ENCODE peak calls at places on chromosomes 2 and 18, in four cellular contexts. W, E, J and P are unnamed samples.

GRCh38 chr2:101931402-101931801 is 60.4 kb upstream of the IL1R2 start:
- DNase-seq in W (no peak), E (no peak), J (no peak), P (no peak)

GRCh38 chr2:165283342-165283741 is 44.1 kb downstream of the SCN2A start:
- DNase-seq in W (no peak), E (no peak), J (no peak), P (no peak)

GRCh38 chr2:112085382-112085730 is 30.3 kb downstream of the TMEM87B start:
- DNase-seq in W (no peak), E (no peak), J (no peak), P (no peak)

GRCh38 chr2:109173311-109174171 is 44.5 kb downstream of the SH3RF3 start:
- DNase-seq in W (no peak), E (no peak), J (no peak), P (peak)

GRCh38 chr2:239208470-239209180 is 192.2 kb downstream of the HDAC4 start:
- DNase-seq in W (peak), E (no peak), J (no peak), P (no peak)

GRCh38 chr2:207515671-207516070 is 14.1 kb upstream of the CREB1 start:
- DNase-seq in W (no peak), E (no peak), J (no peak), P (no peak)

GRCh38 chr2:99420751-99421299 is 69.0 kb downstream of the REV1 start:
- DNase-seq in W (no peak), E (no peak), J (no peak), P (no peak)

GRCh38 chr2:52658598-52658997 is 1109.0 kb upstream of the CHAC2 start:
- DNase-seq in W (no peak), E (peak), J (no peak), P (no peak)

GRCh38 chr2:26606847-26607190 is 34.3 kb downstream of the CIB4 start:
- DNase-seq in W (no peak), E (peak), J (no peak), P (no peak)

GRCh38 chr2:10584843-10585475 is 104.8 kb downstream of the NOL10 start:
- DNase-seq in W (peak), E (no peak), J (no peak), P (peak)

GRCh38 chr18:59123588-59124369 is 15.9 kb upstream of the SEC11C start:
- DNase-seq in W (no peak), E (no peak), J (no peak), P (no peak)
- H3K9ac ChIP-seq in W (no peak), E (no peak), J (no peak), P (no peak)

DNA sequence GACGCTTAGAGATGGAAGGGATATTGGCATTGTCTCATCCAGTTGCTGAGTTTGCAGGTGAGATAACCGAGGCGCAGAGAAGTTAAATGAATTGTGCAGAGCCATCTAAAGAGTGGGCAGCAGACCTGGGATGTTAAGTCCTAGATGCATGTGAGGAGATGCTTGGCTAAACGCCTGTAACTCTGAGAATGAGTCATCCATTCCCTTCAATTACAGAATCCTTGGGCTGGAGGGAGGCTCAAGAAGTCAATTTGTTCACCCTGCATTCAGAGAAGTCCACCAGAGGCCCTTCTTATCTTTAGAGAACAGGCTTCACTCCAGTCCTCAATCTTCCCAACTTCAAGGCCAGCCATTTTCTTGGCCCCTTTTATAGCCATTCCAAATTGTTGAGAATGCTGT is 1.6 kb downstream of the EHD3 start:
- DNase-seq in W (no peak), E (no peak), J (peak), P (no peak)
- TF ChIP-seq ZNF274 in W (no peak), E (no peak), J (no peak), P (no peak)

GRCh38 chr18:21293479-21293878 is 51.4 kb downstream of the GREB1L start:
- DNase-seq in W (no peak), E (no peak), J (no peak), P (no peak)

GRCh38 chr18:21291106-21291505 is 49.1 kb downstream of the GREB1L start:
- DNase-seq in W (no peak), E (no peak), J (no peak), P (no peak)

GRCh38 chr18:21298351-21298750 is 56.3 kb downstream of the GREB1L start:
- DNase-seq in W (no peak), E (no peak), J (no peak), P (no peak)

GRCh38 chr18:21296045-21296444 is 54.0 kb downstream of the GREB1L start:
- DNase-seq in W (no peak), E (no peak), J (no peak), P (no peak)

DNA sequence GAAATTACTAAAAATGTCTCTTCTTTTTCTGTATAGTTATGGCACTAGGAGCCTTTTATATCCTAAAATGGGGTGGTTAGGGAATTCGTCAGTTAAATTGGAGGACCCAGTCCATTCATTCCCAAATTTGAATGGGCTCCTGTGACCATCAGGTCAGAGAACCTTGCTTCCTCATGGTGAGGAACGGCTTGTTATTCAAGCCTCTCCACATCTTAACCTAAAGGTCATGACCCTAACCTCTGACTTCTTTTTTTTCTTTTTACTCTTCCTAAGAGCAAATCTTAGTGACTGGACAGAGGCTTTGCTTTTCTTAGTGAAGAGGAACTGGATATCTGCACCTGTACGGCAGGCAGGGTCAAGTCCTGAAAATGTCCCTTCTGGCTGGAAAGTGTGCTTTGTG is 53.1 kb downstream of the GREB1L start:
- DNase-seq in W (no peak), E (no peak), J (no peak), P (no peak)
- H3K9ac ChIP-seq in W (no peak), E (no peak), J (no peak), P (no peak)

DNA sequence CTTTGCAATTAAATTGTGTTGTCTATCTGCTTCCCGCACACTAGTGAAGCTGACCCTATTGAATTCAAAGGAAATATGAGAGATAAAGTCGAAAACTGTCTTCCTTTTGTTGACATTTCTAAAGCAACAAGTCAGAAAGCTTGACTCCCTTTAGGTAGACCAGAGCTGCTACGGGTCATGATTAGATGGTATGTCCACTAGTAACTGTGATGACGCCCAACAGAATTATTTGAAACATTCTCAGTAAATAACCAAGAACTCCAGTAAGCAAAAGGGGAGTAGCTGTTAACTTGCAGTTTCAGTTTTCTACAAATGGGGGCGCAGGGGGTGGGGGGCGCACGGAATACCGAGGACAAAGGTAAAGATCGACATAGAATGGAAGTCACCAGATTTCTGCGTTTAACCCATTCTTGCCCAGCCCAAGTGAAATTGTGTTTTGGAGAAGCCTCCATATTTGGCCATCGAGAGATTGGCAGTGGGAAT is 56.4 kb downstream of the CRIM1 start:
- DNase-seq in W (no peak), E (no peak), J (peak), P (no peak)
- TF ChIP-seq ZNF274 in W (no peak), E (no peak), J (no peak), P (no peak)

GRCh38 chr18:12361770-12362378 is 15.2 kb downstream of the AFG3L2 start:
- DNase-seq in W (no peak), E (no peak), J (no peak), P (no peak)
- H3K9ac ChIP-seq in W (no peak), E (no peak), J (no peak), P (no peak)

GRCh38 chr18:44061438-44061837 is 619.2 kb upstream of the SETBP1 start:
- DNase-seq in W (no peak), E (no peak), J (no peak), P (no peak)

GRCh38 chr18:44062345-44062744 is 618.3 kb upstream of the SETBP1 start:
- DNase-seq in W (no peak), E (no peak), J (no peak), P (no peak)

GRCh38 chr18:44066541-44066940 is 614.1 kb upstream of the SETBP1 start:
- DNase-seq in W (no peak), E (no peak), J (no peak), P (no peak)

DNA sequence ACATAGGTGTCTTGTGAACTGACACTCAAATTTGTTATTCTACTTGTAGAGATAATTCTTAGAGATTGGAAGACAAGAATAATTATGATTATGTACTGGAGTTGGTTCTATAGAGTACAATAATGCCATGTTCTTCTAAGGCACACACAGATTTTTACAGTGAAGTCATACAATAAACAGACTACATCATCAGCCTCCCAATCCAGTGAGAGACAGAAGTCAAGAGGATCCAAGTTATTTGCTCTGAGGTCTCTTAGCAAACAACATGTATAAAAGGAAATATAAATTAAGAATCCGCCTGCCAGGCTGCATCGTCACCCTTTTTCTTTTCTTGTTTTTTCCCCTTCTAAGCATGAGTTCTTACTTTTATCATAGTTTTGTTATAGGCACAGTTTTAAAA is 613.5 kb upstream of the SETBP1 start:
- DNase-seq in W (no peak), E (no peak), J (no peak), P (no peak)
- TF ChIP-seq ZNF274 in W (no peak), E (no peak), J (no peak), P (no peak)

GRCh38 chr2:179745615-179746263 is 115.7 kb downstream of the ZNF385B start:
- DNase-seq in W (no peak), E (no peak), J (no peak), P (no peak)

GRCh38 chr2:179744341-179744740 is 117.1 kb downstream of the ZNF385B start:
- DNase-seq in W (no peak), E (no peak), J (no peak), P (no peak)

GRCh38 chr2:179749210-179749609 is 112.2 kb downstream of the ZNF385B start:
- DNase-seq in W (no peak), E (no peak), J (no peak), P (no peak)

GRCh38 chr2:179751184-179751809 is 110.1 kb downstream of the ZNF385B start:
- DNase-seq in W (peak), E (peak), J (no peak), P (no peak)

GRCh38 chr2:179746982-179747381 is 114.4 kb downstream of the ZNF385B start:
- DNase-seq in W (no peak), E (no peak), J (no peak), P (no peak)
- H3K9ac ChIP-seq in W (no peak), E (no peak), J (no peak), P (no peak)

GRCh38 chr2:60556998-60557955 is 3.8 kb upstream of the BCL11A start:
- DNase-seq in W (no peak), E (no peak), J (no peak), P (no peak)

GRCh38 chr2:60558536-60558935 is 5.1 kb upstream of the BCL11A start:
- DNase-seq in W (no peak), E (no peak), J (no peak), P (no peak)

GRCh38 chr2:60556441-60556997 is 3.1 kb upstream of the BCL11A start:
- DNase-seq in W (no peak), E (no peak), J (no peak), P (no peak)

GRCh38 chr2:60559880-60560279 is 6.4 kb upstream of the BCL11A start:
- DNase-seq in W (no peak), E (no peak), J (no peak), P (no peak)

GRCh38 chr2:60560734-60561649 is 7.5 kb upstream of the BCL11A start:
- DNase-seq in W (peak), E (no peak), J (peak), P (no peak)
- TF ChIP-seq ZNF274 in W (no peak), E (no peak), J (no peak), P (no peak)